ENCODE peak calls at places on chromosomes 12 and 14, in eight cellular contexts. X is fibroblast of the conjunctiva; Z is ELF-1; K is Caki2; N is astrocyte of the cerebellum; V is mucosa of gallbladder; T is glomerular endothelial cell; D is stimulated activated naive CD4-positive, alpha-beta T cell. I is an unnamed sample.
A peak's percentile ranks its signal among the peaks of the same experiment; 100 is the strongest.

GRCh38 chr12:115223322-115223721 is 539.3 kb upstream of the TBX3 start:
- DNase-seq in X (peak; percentile 69), Z (no peak), K (no peak), N (peak; percentile 31), V (no peak), T (no peak), D (no peak), I (no peak)

GRCh38 chr12:26317942-26318565 is 122.7 kb downstream of the SSPN start:
- DNase-seq in X (peak; percentile 43), Z (no peak), K (peak; percentile 79), N (no peak), V (no peak), T (peak; percentile 63), D (no peak), I (no peak)

GRCh38 chr12:65892905-65893304 is 68.6 kb downstream of the HMGA2 start:
- DNase-seq in X (no peak), Z (no peak), K (peak; percentile 68), N (no peak), V (no peak), T (no peak), D (no peak), I (no peak)

GRCh38 chr14:69625299-69626131 is 14.1 kb downstream of the SUSD6 start:
- DNase-seq in X (no peak), Z (no peak), K (no peak), N (no peak), V (peak; percentile 64), T (no peak), D (peak; percentile 39), I (no peak)

GRCh38 chr12:26636710-26637328 is 196.2 kb downstream of the ITPR2 start:
- DNase-seq in X (no peak), Z (no peak), K (peak; percentile 58), N (peak; percentile 37), V (no peak), T (no peak), D (no peak), I (no peak)

GRCh38 chr12:53096761-53097160 is 706 bp upstream of the IGFBP6 start:
- DNase-seq in X (no peak), Z (no peak), K (no peak), N (no peak), V (no peak), T (no peak), D (no peak), I (no peak)

GRCh38 chr12:992647-993046 is 1.6 kb downstream of the ERC1 start:
- DNase-seq in X (no peak), Z (no peak), K (no peak), N (no peak), V (no peak), T (no peak), D (no peak), I (no peak)

GRCh38 chr12:90945070-90945649 is 9.8 kb downstream of the CCER1 start:
- DNase-seq in X (no peak), Z (no peak), K (peak; percentile 6), N (no peak), V (no peak), T (no peak), D (no peak), I (no peak)

GRCh38 chr12:46774011-46774633 is 51.7 kb downstream of the SLC38A4 start:
- DNase-seq in X (no peak), Z (no peak), K (no peak), N (no peak), V (no peak), T (no peak), D (no peak), I (no peak)

GRCh38 chr12:15933751-15934150 is 22.6 kb downstream of the DERA start:
- DNase-seq in X (no peak), Z (no peak), K (no peak), N (no peak), V (no peak), T (no peak), D (no peak), I (no peak)

GRCh38 chr12:115199831-115200230 is 515.9 kb upstream of the TBX3 start:
- DNase-seq in X (peak; percentile 63), Z (no peak), K (no peak), N (no peak), V (no peak), T (no peak), D (no peak), I (no peak)

GRCh38 chr12:68647507-68647906 is 36.8 kb downstream of the RAP1B start:
- DNase-seq in X (no peak), Z (no peak), K (no peak), N (no peak), V (no peak), T (no peak), D (no peak), I (no peak)

GRCh38 chr12:93453633-93454032 is 11.9 kb upstream of the UBE2N start:
- DNase-seq in X (no peak), Z (peak; percentile 18), K (no peak), N (no peak), V (no peak), T (no peak), D (no peak), I (no peak)

GRCh38 chr14:28609228-28609828 is 157.3 kb upstream of the FOXG1 start:
- DNase-seq in X (peak; percentile 56), Z (peak; percentile 68), K (peak; percentile 35), N (peak; percentile 60), V (peak; percentile 38), T (peak; percentile 25), D (no peak), I (peak; percentile 43)

GRCh38 chr12:20656600-20656999 is 38.5 kb upstream of the SLCO1C1 start:
- DNase-seq in X (no peak), Z (no peak), K (no peak), N (no peak), V (no peak), T (no peak), D (no peak), I (no peak)

GRCh38 chr12:27542628-27543027 is 18.6 kb downstream of the PPFIBP1 start:
- DNase-seq in X (peak; percentile 75), Z (no peak), K (no peak), N (peak; percentile 73), V (no peak), T (no peak), D (no peak), I (no peak)

GRCh38 chr14:106586098-106586704 is 1059.8 kb downstream of the TMEM121 start:
- DNase-seq in X (no peak), Z (peak; percentile 2), K (no peak), N (no peak), V (peak; percentile 26), T (no peak), D (peak; percentile 28), I (no peak)

GRCh38 chr14:26290007-26290530 is 307.8 kb downstream of the NOVA1 start:
- DNase-seq in X (peak; percentile 5), Z (no peak), K (no peak), N (no peak), V (no peak), T (no peak), D (no peak), I (no peak)

GRCh38 chr12:68342966-68343365 is 10.8 kb upstream of the MDM1 start:
- DNase-seq in X (no peak), Z (no peak), K (no peak), N (no peak), V (no peak), T (no peak), D (no peak), I (no peak)

I was measured in H9.